ENCODE peak calls at places on chromosomes 16 and 17, in ten cellular contexts. One of them, this sample, is unnamed.

GRCh38 chr17:1899403-1900000 is 69.7 kb downstream of the RPA1 start:
- DNase-seq in right lobe of liver: no peak
- DNase-seq in H1: no peak
- DNase-seq in heart left ventricle: no peak
- DNase-seq in esophagus muscularis mucosa: no peak
- DNase-seq in suprapubic skin: no peak
- DNase-seq in IMR-90: no peak
- DNase-seq in A549: no peak
- DNase-seq in body of pancreas: no peak
- DNase-seq in HCT116: no peak
- DNase-seq in this sample: no peak

GRCh38 chr17:73350864-73351263 is 39.1 kb upstream of the CDC42EP4 start:
- DNase-seq in body of pancreas: no peak
- DNase-seq in esophagus muscularis mucosa: no peak
- DNase-seq in suprapubic skin: no peak
- DNase-seq in IMR-90: no peak
- DNase-seq in right lobe of liver: no peak
- DNase-seq in HCT116: no peak
- DNase-seq in A549: no peak
- DNase-seq in heart left ventricle: no peak
- DNase-seq in H1: no peak
- DNase-seq in this sample: no peak

GRCh38 chr17:47220531-47220999 is 11.4 kb downstream of the MYL4 start:
- DNase-seq in right lobe of liver: no peak
- DNase-seq in A549: no peak
- DNase-seq in HCT116: no peak
- DNase-seq in heart left ventricle: no peak
- DNase-seq in IMR-90: no peak
- DNase-seq in suprapubic skin: peak; percentile 41
- DNase-seq in esophagus muscularis mucosa: no peak
- DNase-seq in H1: no peak
- DNase-seq in body of pancreas: no peak
- DNase-seq in this sample: no peak

GRCh38 chr16:16092925-16093624 is 130.2 kb downstream of the ABCC6 start:
- DNase-seq in body of pancreas: peak; percentile 80
- DNase-seq in suprapubic skin: no peak
- DNase-seq in right lobe of liver: no peak
- DNase-seq in H1: no peak
- DNase-seq in heart left ventricle: no peak
- DNase-seq in IMR-90: peak; percentile 77
- DNase-seq in A549: no peak
- DNase-seq in esophagus muscularis mucosa: no peak
- DNase-seq in HCT116: no peak
- DNase-seq in this sample: no peak

GRCh38 chr16:85238233-85238647 is 126.0 kb upstream of the CIBAR2 start:
- DNase-seq in IMR-90: peak; percentile 95
- DNase-seq in right lobe of liver: no peak
- DNase-seq in body of pancreas: peak; percentile 40
- DNase-seq in H1: peak; percentile 79
- DNase-seq in esophagus muscularis mucosa: peak; percentile 93
- DNase-seq in suprapubic skin: no peak
- DNase-seq in HCT116: no peak
- DNase-seq in heart left ventricle: peak; percentile 63
- DNase-seq in A549: no peak
- DNase-seq in this sample: peak; percentile 92

GRCh38 chr16:23807028-23807427 is 28.8 kb upstream of the PRKCB start:
- DNase-seq in IMR-90: no peak
- DNase-seq in suprapubic skin: no peak
- DNase-seq in right lobe of liver: no peak
- DNase-seq in H1: no peak
- DNase-seq in body of pancreas: no peak
- DNase-seq in HCT116: no peak
- DNase-seq in esophagus muscularis mucosa: no peak
- DNase-seq in A549: no peak
- DNase-seq in heart left ventricle: peak; percentile 31
- DNase-seq in this sample: no peak

GRCh38 chr17:44637066-44637465 is 19.2 kb upstream of the MEIOC start:
- DNase-seq in right lobe of liver: no peak
- DNase-seq in heart left ventricle: no peak
- DNase-seq in A549: no peak
- DNase-seq in body of pancreas: no peak
- DNase-seq in esophagus muscularis mucosa: no peak
- DNase-seq in IMR-90: no peak
- DNase-seq in suprapubic skin: no peak
- DNase-seq in H1: no peak
- DNase-seq in HCT116: no peak
- DNase-seq in this sample: no peak

GRCh38 chr17:49216953-49217650 is 6.6 kb downstream of the ABI3 start:
- DNase-seq in suprapubic skin: no peak
- DNase-seq in HCT116: no peak
- DNase-seq in A549: no peak
- DNase-seq in body of pancreas: no peak
- DNase-seq in IMR-90: no peak
- DNase-seq in heart left ventricle: peak; percentile 74
- DNase-seq in H1: no peak
- DNase-seq in esophagus muscularis mucosa: no peak
- DNase-seq in right lobe of liver: peak; percentile 60
- DNase-seq in this sample: peak; percentile 87

GRCh38 chr16:25134306-25134705 is 22.8 kb downstream of the LCMT1 start:
- DNase-seq in A549: no peak
- DNase-seq in IMR-90: no peak
- DNase-seq in H1: no peak
- DNase-seq in suprapubic skin: no peak
- DNase-seq in body of pancreas: no peak
- DNase-seq in HCT116: no peak
- DNase-seq in heart left ventricle: no peak
- DNase-seq in esophagus muscularis mucosa: no peak
- DNase-seq in right lobe of liver: no peak
- DNase-seq in this sample: no peak

GRCh38 chr17:41419712-41420111 is 4.7 kb downstream of the KRT37 start:
- DNase-seq in right lobe of liver: no peak
- DNase-seq in HCT116: no peak
- DNase-seq in A549: no peak
- DNase-seq in esophagus muscularis mucosa: no peak
- DNase-seq in IMR-90: no peak
- DNase-seq in body of pancreas: no peak
- DNase-seq in H1: no peak
- DNase-seq in suprapubic skin: no peak
- DNase-seq in heart left ventricle: no peak
- DNase-seq in this sample: peak; percentile 47

GRCh38 chr17:1197379-1197778 is 17.6 kb upstream of the ABR start:
- DNase-seq in H1: no peak
- DNase-seq in A549: no peak
- DNase-seq in IMR-90: peak; percentile 40
- DNase-seq in HCT116: no peak
- DNase-seq in esophagus muscularis mucosa: no peak
- DNase-seq in suprapubic skin: no peak
- DNase-seq in heart left ventricle: no peak
- DNase-seq in body of pancreas: no peak
- DNase-seq in right lobe of liver: no peak
- DNase-seq in this sample: peak; percentile 86

GRCh38 chr16:51636913-51637743 is 486.1 kb upstream of the SALL1 start:
- DNase-seq in right lobe of liver: no peak
- DNase-seq in heart left ventricle: no peak
- DNase-seq in IMR-90: no peak
- DNase-seq in H1: peak; percentile 65
- DNase-seq in A549: no peak
- DNase-seq in suprapubic skin: no peak
- DNase-seq in HCT116: no peak
- DNase-seq in body of pancreas: no peak
- DNase-seq in esophagus muscularis mucosa: no peak
- DNase-seq in this sample: no peak

GRCh38 chr17:3719265-3719664 is 4.4 kb upstream of the HASPIN start:
- DNase-seq in A549: no peak
- DNase-seq in IMR-90: peak; percentile 33
- DNase-seq in right lobe of liver: no peak
- DNase-seq in suprapubic skin: no peak
- DNase-seq in HCT116: no peak
- DNase-seq in heart left ventricle: no peak
- DNase-seq in esophagus muscularis mucosa: no peak
- DNase-seq in H1: no peak
- DNase-seq in body of pancreas: no peak
- DNase-seq in this sample: no peak

GRCh38 chr17:58822148-58823050 is 66.7 kb downstream of the PPM1E start:
- DNase-seq in IMR-90: no peak
- DNase-seq in A549: no peak
- DNase-seq in heart left ventricle: no peak
- DNase-seq in body of pancreas: no peak
- DNase-seq in H1: no peak
- DNase-seq in HCT116: no peak
- DNase-seq in esophagus muscularis mucosa: no peak
- DNase-seq in suprapubic skin: no peak
- DNase-seq in right lobe of liver: no peak
- DNase-seq in this sample: no peak

GRCh38 chr16:86508028-86508946 is 2.0 kb upstream of the FOXF1 start:
- DNase-seq in suprapubic skin: no peak
- DNase-seq in A549: peak; percentile 25
- DNase-seq in esophagus muscularis mucosa: no peak
- DNase-seq in body of pancreas: no peak
- DNase-seq in HCT116: no peak
- DNase-seq in right lobe of liver: no peak
- DNase-seq in heart left ventricle: no peak
- DNase-seq in H1: peak; percentile 79
- DNase-seq in IMR-90: no peak
- DNase-seq in this sample: no peak
- H3K4me3 ChIP-seq in suprapubic skin: peak overlapping the region; percentile 54
- H3K4me3 ChIP-seq in A549: peak overlapping the region; percentile 46
- H3K4me3 ChIP-seq in esophagus muscularis mucosa: peak overlapping the region; percentile 82
- H3K4me3 ChIP-seq in body of pancreas: no peak overlapping the region
- H3K4me3 ChIP-seq in HCT116: no peak overlapping the region
- H3K4me3 ChIP-seq in right lobe of liver: peak overlapping the region; percentile 14
- H3K4me3 ChIP-seq in heart left ventricle: peak overlapping the region; percentile 63
- H3K4me3 ChIP-seq in H1: peak overlapping the region; percentile 26
- H3K4me3 ChIP-seq in IMR-90: peak overlapping the region; percentile 98
- H3K4me3 ChIP-seq in this sample: no peak overlapping the region

DNA sequence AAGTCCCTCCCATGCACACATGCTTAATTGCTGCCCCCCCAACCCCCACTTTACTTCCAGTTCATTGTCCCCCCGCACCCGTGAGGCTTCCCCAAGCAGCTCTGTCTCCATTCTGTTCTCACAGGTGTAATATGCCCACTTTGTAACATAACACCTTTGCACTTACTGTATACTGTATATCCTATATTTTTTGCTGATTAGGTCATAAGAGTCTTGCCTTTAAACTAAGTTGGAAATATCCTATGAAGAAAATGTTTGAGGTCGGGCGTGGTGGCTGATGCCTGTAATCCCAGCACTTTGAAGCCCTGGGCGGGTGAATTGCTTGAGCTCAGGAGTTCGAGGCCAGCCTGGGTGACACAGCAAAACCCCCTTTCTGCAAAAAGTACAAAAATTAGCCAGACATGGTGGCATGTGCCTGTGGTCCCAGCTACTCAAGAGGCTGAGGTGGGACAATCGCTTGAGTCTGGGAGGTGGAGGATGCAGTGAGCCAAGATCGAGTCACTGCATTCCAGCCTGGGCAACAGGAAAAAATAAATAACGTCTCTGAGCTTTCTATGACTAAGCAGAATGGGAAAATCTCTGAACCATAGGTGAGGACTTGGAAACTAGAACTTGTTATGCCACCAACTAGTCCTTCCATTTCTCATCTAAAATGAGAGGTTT is 76.1 kb downstream of the TNRC6C start:
- DNase-seq in heart left ventricle: no peak
- DNase-seq in IMR-90: peak; percentile 67
- DNase-seq in HCT116: peak; percentile 56
- DNase-seq in right lobe of liver: no peak
- DNase-seq in esophagus muscularis mucosa: no peak
- DNase-seq in H1: no peak
- DNase-seq in body of pancreas: no peak
- DNase-seq in suprapubic skin: no peak
- DNase-seq in A549: peak; percentile 50
- DNase-seq in this sample: no peak
- TF ChIP-seq CTCF in heart left ventricle: no peak
- TF ChIP-seq CTCF in IMR-90: no peak
- TF ChIP-seq CTCF in HCT116: no peak
- TF ChIP-seq CTCF in right lobe of liver: no peak
- TF ChIP-seq CTCF in esophagus muscularis mucosa: no peak
- TF ChIP-seq CTCF in H1: no peak
- TF ChIP-seq CTCF in body of pancreas: no peak
- TF ChIP-seq CTCF in suprapubic skin: no peak
- TF ChIP-seq CTCF in A549: no peak
- TF ChIP-seq CTCF in this sample: no peak

DNA sequence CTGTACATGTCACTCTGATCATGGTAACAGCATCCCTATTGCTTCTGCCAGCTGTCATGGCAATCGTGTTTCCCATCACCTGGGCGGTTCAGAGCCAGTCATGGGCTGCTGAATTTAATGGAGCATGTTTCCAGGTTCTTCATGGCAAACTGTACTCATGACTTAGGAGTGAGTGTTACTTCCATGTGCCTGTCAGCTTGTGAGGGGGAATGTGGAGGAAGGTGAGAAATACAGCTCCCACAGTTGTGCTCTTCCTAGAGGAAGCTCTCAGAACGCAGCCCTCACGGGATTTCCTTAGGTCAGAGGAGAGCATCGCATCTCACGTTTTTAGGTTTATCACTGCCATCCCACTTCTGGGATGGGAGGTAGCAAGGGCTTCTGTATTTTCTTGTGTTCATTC is 28.0 kb upstream of the ARHGAP23 start:
- DNase-seq in heart left ventricle: no peak
- DNase-seq in body of pancreas: no peak
- DNase-seq in esophagus muscularis mucosa: no peak
- DNase-seq in IMR-90: no peak
- DNase-seq in H1: no peak
- DNase-seq in HCT116: no peak
- DNase-seq in suprapubic skin: no peak
- DNase-seq in A549: no peak
- DNase-seq in right lobe of liver: no peak
- DNase-seq in this sample: no peak
- TF ChIP-seq POLR2A in heart left ventricle: no peak
- TF ChIP-seq POLR2A in body of pancreas: no peak
- TF ChIP-seq POLR2A in esophagus muscularis mucosa: no peak
- TF ChIP-seq POLR2A in IMR-90: no peak
- TF ChIP-seq POLR2A in H1: no peak
- TF ChIP-seq POLR2A in HCT116: no peak
- TF ChIP-seq POLR2A in suprapubic skin: no peak
- TF ChIP-seq POLR2A in A549: no peak
- TF ChIP-seq POLR2A in right lobe of liver: no peak
- TF ChIP-seq POLR2A in this sample: no peak

DNA sequence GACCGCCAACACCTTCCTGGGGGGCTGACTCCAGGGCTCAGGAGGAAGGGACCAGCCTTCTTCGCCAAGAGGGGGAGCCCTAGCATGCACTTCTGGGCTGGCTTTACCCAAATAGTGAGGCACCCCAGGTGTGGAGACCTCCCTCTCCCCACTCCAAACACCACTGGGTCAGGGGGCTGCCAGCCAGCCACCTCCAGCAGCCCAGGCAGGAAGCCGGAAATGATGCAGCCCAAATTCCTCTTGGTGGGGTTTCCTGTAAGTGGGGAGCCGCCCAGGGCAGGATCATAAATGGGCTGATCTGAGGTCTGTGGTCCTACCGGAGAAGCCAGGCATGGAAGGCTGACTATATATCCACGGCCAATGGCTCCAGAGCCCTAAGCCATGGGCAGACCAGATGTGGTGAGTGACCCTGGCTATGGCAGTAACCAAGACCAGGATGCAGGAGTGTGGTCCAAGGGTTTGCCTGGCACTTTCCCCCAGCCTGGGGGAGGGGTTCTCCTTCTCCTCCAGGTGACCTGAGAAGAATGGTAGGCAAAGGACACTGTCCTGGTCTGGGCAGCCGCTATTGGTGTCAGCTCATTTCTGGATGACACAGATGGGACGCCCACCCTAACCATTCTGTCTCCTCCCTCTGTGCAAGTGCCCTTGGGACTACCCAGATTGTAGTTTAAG is 4.2 kb downstream of the GIT1 start:
- DNase-seq in esophagus muscularis mucosa: no peak
- DNase-seq in suprapubic skin: no peak
- DNase-seq in H1: no peak
- DNase-seq in heart left ventricle: peak; percentile 58
- DNase-seq in IMR-90: no peak
- DNase-seq in body of pancreas: peak; percentile 19
- DNase-seq in A549: no peak
- DNase-seq in right lobe of liver: peak; percentile 45
- DNase-seq in HCT116: no peak
- DNase-seq in this sample: no peak
- H3K4me3 ChIP-seq in esophagus muscularis mucosa: peak overlapping the region; percentile 32
- H3K4me3 ChIP-seq in suprapubic skin: peak overlapping the region; percentile 32
- H3K4me3 ChIP-seq in H1: no peak overlapping the region
- H3K4me3 ChIP-seq in heart left ventricle: peak overlapping the region; percentile 91
- H3K4me3 ChIP-seq in IMR-90: no peak overlapping the region
- H3K4me3 ChIP-seq in body of pancreas: no peak overlapping the region
- H3K4me3 ChIP-seq in A549: no peak overlapping the region
- H3K4me3 ChIP-seq in right lobe of liver: no peak overlapping the region
- H3K4me3 ChIP-seq in HCT116: no peak overlapping the region
- H3K4me3 ChIP-seq in this sample: no peak overlapping the region